ENCODE peak calls at places on chromosome 2, in seven cellular contexts. J is IMR-90, X is neuronal stem cell, L is trophoblast cell, P is H1, D is mesendoderm, I is H9. T is an unnamed sample.

GRCh38 chr2:181962142-181962541 is 23.5 kb upstream of the PPP1R1C start:
- DNase-seq in J (no peak), X (no peak), L (no peak), P (no peak), D (no peak), I (no peak), T (no peak)

GRCh38 chr2:111698743-111699554 is 185.0 kb downstream of the ANAPC1 start:
- DNase-seq in J (peak; percentile 100), X (no peak), L (peak; percentile 38), P (no peak), D (peak; percentile 85), I (peak; percentile 59), T (peak; percentile 98)

GRCh38 chr2:235594041-235594440 is 100.2 kb downstream of the AGAP1 start:
- DNase-seq in J (peak; percentile 89), X (no peak), L (peak; percentile 15), P (no peak), D (peak; percentile 77), I (no peak), T (peak; percentile 79)

GRCh38 chr2:195612515-195613495 is 44.2 kb upstream of the SLC39A10 start:
- DNase-seq in J (peak; percentile 82), X (peak; percentile 56), L (peak; percentile 77), P (peak; percentile 72), D (peak; percentile 98), I (peak; percentile 79), T (peak; percentile 78)

GRCh38 chr2:60926751-60927568 is 45.6 kb downstream of the REL start:
- DNase-seq in J (peak; percentile 70), X (no peak), L (no peak), P (no peak), D (no peak), I (no peak), T (peak; percentile 79)

GRCh38 chr2:162372818-162373217 is 28.9 kb downstream of the GCA start:
- DNase-seq in J (no peak), X (no peak), L (no peak), P (no peak), D (no peak), I (no peak), T (no peak)

GRCh38 chr2:162928356-162928755 is 89.8 kb upstream of the KCNH7 start:
- DNase-seq in J (no peak), X (no peak), L (peak; percentile 10), P (no peak), D (no peak), I (no peak), T (peak; percentile 56)

GRCh38 chr2:176405477-176405876 is 136.2 kb downstream of the MTX2 start:
- DNase-seq in J (no peak), X (no peak), L (no peak), P (no peak), D (no peak), I (no peak), T (no peak)

GRCh38 chr2:217290467-217290866 is 430.6 kb upstream of the TNP1 start:
- DNase-seq in J (no peak), X (no peak), L (no peak), P (no peak), D (no peak), I (no peak), T (no peak)

GRCh38 chr2:224157655-224158054 is 118.6 kb upstream of the SERPINE2 start:
- DNase-seq in J (no peak), X (no peak), L (no peak), P (no peak), D (no peak), I (no peak), T (no peak)

GRCh38 chr2:201959626-201960025 is 74.0 kb upstream of the FZD7 start:
- DNase-seq in J (no peak), X (no peak), L (no peak), P (no peak), D (no peak), I (no peak), T (no peak)

GRCh38 chr2:16142383-16143361 is 202.3 kb downstream of the MYCN start:
- DNase-seq in J (no peak), X (no peak), L (no peak), P (no peak), D (no peak), I (no peak), T (no peak)

GRCh38 chr2:42376758-42377157 is 15.7 kb upstream of the COX7A2L start:
- DNase-seq in J (no peak), X (no peak), L (no peak), P (no peak), D (no peak), I (no peak), T (no peak)

GRCh38 chr2:9266711-9267110 is 60.1 kb downstream of the ASAP2 start:
- DNase-seq in J (no peak), X (no peak), L (no peak), P (no peak), D (no peak), I (no peak), T (peak; percentile 62)

GRCh38 chr2:122543815-122544214 is 788.4 kb downstream of the TSN start:
- DNase-seq in J (peak; percentile 52), X (no peak), L (peak; percentile 29), P (no peak), D (no peak), I (no peak), T (no peak)

GRCh38 chr2:88590998-88591613 is 36.2 kb downstream of the EIF2AK3 start:
- DNase-seq in J (peak; percentile 72), X (peak; percentile 41), L (peak; percentile 50), P (no peak), D (peak; percentile 77), I (peak; percentile 40), T (peak; percentile 73)

GRCh38 chr2:239378021-239378917 is 22.6 kb downstream of the HDAC4 start:
- DNase-seq in J (no peak), X (no peak), L (no peak), P (no peak), D (no peak), I (no peak), T (no peak)

GRCh38 chr2:178258916-178259315 is 64.6 kb downstream of the OSBPL6 start:
- DNase-seq in J (peak; percentile 50), X (no peak), L (no peak), P (no peak), D (no peak), I (no peak), T (no peak)

GRCh38 chr2:176455865-176456291 is 186.6 kb downstream of the MTX2 start:
- DNase-seq in J (peak; percentile 42), X (peak; percentile 37), L (no peak), P (no peak), D (peak; percentile 76), I (peak; percentile 51), T (peak; percentile 80)

GRCh38 chr2:2847131-2847740 is 516.2 kb upstream of the MYT1L start:
- DNase-seq in J (no peak), X (no peak), L (no peak), P (no peak), D (no peak), I (no peak), T (no peak)

GRCh38 chr2:200302940-200303727 is 3.4 kb upstream of the SPATS2L start:
- DNase-seq in J (peak; percentile 88), X (no peak), L (peak; percentile 73), P (no peak), D (peak; percentile 46), I (no peak), T (peak; percentile 38)

GRCh38 chr2:134185639-134186038 is 68.2 kb upstream of the MGAT5 start:
- DNase-seq in J (no peak), X (no peak), L (no peak), P (no peak), D (no peak), I (no peak), T (no peak)

GRCh38 chr2:230417436-230417835 is 1.4 kb downstream of the SP100 start:
- DNase-seq in J (no peak), X (no peak), L (no peak), P (no peak), D (no peak), I (no peak), T (no peak)

GRCh38 chr2:230422149-230422548 is 6.1 kb downstream of the SP100 start:
- DNase-seq in J (no peak), X (no peak), L (no peak), P (no peak), D (no peak), I (no peak), T (peak; percentile 18)

GRCh38 chr2:230414302-230414701 is 1.7 kb upstream of the SP100 start:
- DNase-seq in J (no peak), X (no peak), L (no peak), P (no peak), D (no peak), I (no peak), T (no peak)

GRCh38 chr2:230416061-230416721 is at the start of gene SP100:
- DNase-seq in J (peak; percentile 83), X (no peak), L (peak; percentile 70), P (no peak), D (peak; percentile 21), I (no peak), T (peak; percentile 92)

GRCh38 chr2:230418341-230419016 is 2.5 kb downstream of the SP100 start:
- DNase-seq in J (peak; percentile 77), X (no peak), L (no peak), P (no peak), D (no peak), I (no peak), T (peak; percentile 68)
- H4K8ac ChIP-seq in J (peak overlapping the region; percentile 26), X (no peak overlapping the region), L (no peak overlapping the region), P (no peak overlapping the region), D (no peak overlapping the region), I (no peak overlapping the region), T (no peak overlapping the region)

DNA sequence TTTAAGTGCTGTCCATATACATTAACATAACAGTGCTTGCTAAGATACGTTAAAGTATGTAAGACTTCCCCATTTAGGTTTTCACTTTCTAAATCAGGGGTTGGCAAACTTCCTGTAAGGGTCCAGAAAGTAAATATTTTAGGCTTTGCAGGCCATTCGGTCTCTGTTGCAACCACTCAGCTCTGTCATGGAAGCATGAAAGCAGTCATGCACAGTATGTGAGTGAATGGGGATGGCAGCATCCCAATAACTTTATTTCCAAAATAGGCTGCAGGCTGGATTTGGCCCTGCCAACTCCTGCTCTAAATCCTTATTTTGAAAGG is 128.7 kb downstream of the PLA2R1 start:
- DNase-seq in J (no peak), X (no peak), L (no peak), P (no peak), D (no peak), I (no peak), T (peak; percentile 23)
- H3K18ac ChIP-seq in J (no peak overlapping the region), X (no peak overlapping the region), L (no peak overlapping the region), P (no peak overlapping the region), D (no peak overlapping the region), I (no peak overlapping the region), T (no peak overlapping the region)

GRCh38 chr2:205283721-205284270 is 398.5 kb upstream of the NRP2 start:
- DNase-seq in J (no peak), X (no peak), L (no peak), P (no peak), D (no peak), I (no peak), T (no peak)
- H2BK5ac ChIP-seq in J (no peak overlapping the region), X (no peak overlapping the region), L (no peak overlapping the region), P (no peak overlapping the region), D (no peak overlapping the region), I (no peak overlapping the region), T (no peak overlapping the region)

GRCh38 chr2:26088038-26088643 is 54.3 kb downstream of the RAB10 start:
- DNase-seq in J (peak; percentile 36), X (no peak), L (no peak), P (no peak), D (peak; percentile 56), I (no peak), T (peak; percentile 51)

GRCh38 chr2:26086779-26087178 is 52.9 kb downstream of the RAB10 start:
- DNase-seq in J (no peak), X (no peak), L (no peak), P (no peak), D (no peak), I (no peak), T (no peak)

GRCh38 chr2:26086155-26086634 is 52.3 kb downstream of the RAB10 start:
- DNase-seq in J (peak; percentile 84), X (no peak), L (no peak), P (no peak), D (no peak), I (no peak), T (peak; percentile 76)

GRCh38 chr2:26089337-26089736 is 55.5 kb downstream of the RAB10 start:
- DNase-seq in J (no peak), X (no peak), L (no peak), P (no peak), D (no peak), I (no peak), T (no peak)
- H4K8ac ChIP-seq in J (no peak overlapping the region), X (no peak overlapping the region), L (no peak overlapping the region), P (no peak overlapping the region), D (no peak overlapping the region), I (no peak overlapping the region), T (no peak overlapping the region)

T was measured in mesenchymal stem cell.